ENCODE peak calls at places on chromosomes 13 and 19, in ten cellular contexts. I is fibroblast of lung, J is GM23338, R is ascending aorta, H is mucosa of descending colon, T is AG09319, Q is lower leg skin, N is fibroblast of pulmonary artery, U is A673, V is mesothelial cell of epicardium. M is an unnamed sample.

GRCh38 chr19:51027126-51027806 is 850 bp upstream of the KLK11 start:
- DNase-seq in U (no peak), N (no peak), J (no peak), H (no peak), R (no peak), Q (no peak), I (no peak), T (no peak), V (no peak), M (no peak)

GRCh38 chr13:41148421-41149283 is 16.1 kb upstream of the KBTBD6 start:
- DNase-seq in Q (no peak), U (no peak), I (no peak), R (no peak), J (no peak), V (no peak), N (no peak), T (no peak), H (no peak), M (no peak)

GRCh38 chr13:77265336-77265735 is 61.6 kb downstream of the MYCBP2 start:
- DNase-seq in U (no peak), Q (no peak), H (no peak), J (no peak), R (no peak), T (no peak), V (no peak), N (no peak), I (no peak), M (no peak)

GRCh38 chr19:8973501-8974091 is 36.6 kb downstream of the MUC16 start:
- DNase-seq in U (peak), R (no peak), N (peak), V (no peak), I (peak), Q (no peak), J (peak), T (no peak), H (peak), M (no peak)

GRCh38 chr19:21586341-21587116 is 81.1 kb downstream of the ZNF429 start:
- DNase-seq in V (no peak), Q (no peak), N (no peak), U (no peak), T (no peak), J (peak), I (no peak), H (peak), R (no peak), M (no peak)

GRCh38 chr19:14147797-14148605 is 11.6 kb upstream of the ASF1B start:
- DNase-seq in Q (peak), J (peak), N (peak), T (peak), U (peak), H (peak), R (peak), V (no peak), I (peak), M (no peak)

GRCh38 chr19:34181111-34181864 is 9.0 kb downstream of the LSM14A start:
- DNase-seq in R (no peak), I (peak), H (no peak), J (no peak), T (no peak), V (no peak), N (no peak), U (no peak), Q (no peak), M (no peak)

GRCh38 chr13:21043898-21044297 is 17.5 kb downstream of the LATS2 start:
- DNase-seq in N (peak), H (no peak), I (peak), Q (no peak), V (no peak), J (no peak), R (no peak), T (peak), U (peak), M (peak)

GRCh38 chr13:100493418-100493817 is 95.2 kb downstream of the GGACT start:
- DNase-seq in R (no peak), I (peak), T (no peak), Q (no peak), V (no peak), U (no peak), H (no peak), J (no peak), N (no peak), M (no peak)

GRCh38 chr13:85896516-85897450 is 97.6 kb upstream of the SLITRK6 start:
- DNase-seq in T (no peak), R (no peak), J (peak), I (no peak), Q (no peak), H (no peak), U (peak), N (no peak), V (no peak), M (no peak)

GRCh38 chr19:6577410-6578125 is 13.4 kb downstream of the CD70 start:
- DNase-seq in R (no peak), J (no peak), V (no peak), H (peak), U (peak), N (no peak), I (no peak), Q (no peak), T (no peak), M (no peak)

GRCh38 chr13:27372896-27373295 is 51.5 kb upstream of the GTF3A start:
- DNase-seq in U (no peak), N (peak), H (peak), I (no peak), R (no peak), J (peak), T (no peak), V (no peak), Q (no peak), M (no peak)

GRCh38 chr13:20882206-20882605 is 20.3 kb downstream of the XPO4 start:
- DNase-seq in R (no peak), N (peak), H (no peak), T (no peak), J (peak), I (peak), Q (no peak), V (no peak), U (no peak), M (no peak)

GRCh38 chr13:37954191-37954590 is 84.6 kb upstream of the TRPC4 start:
- DNase-seq in V (no peak), T (no peak), N (no peak), H (no peak), Q (no peak), J (no peak), U (no peak), R (no peak), I (no peak), M (no peak)

GRCh38 chr13:95301947-95302386 is 716 bp upstream of the ABCC4 start:
- DNase-seq in R (peak), I (no peak), N (peak), V (no peak), Q (no peak), U (peak), T (no peak), J (peak), H (no peak), M (no peak)

GRCh38 chr19:571127-571974 is 1.0 kb upstream of the BSG start:
- DNase-seq in Q (peak), J (peak), N (peak), T (no peak), U (peak), H (peak), V (peak), I (peak), R (no peak), M (no peak)

GRCh38 chr13:112624602-112625430 is 36.9 kb upstream of the TUBGCP3 start:
- DNase-seq in N (no peak), T (no peak), U (no peak), J (no peak), H (no peak), I (no peak), Q (no peak), V (no peak), R (no peak), M (no peak)

GRCh38 chr13:40983725-40984669 is 35.1 kb downstream of the ELF1 start:
- DNase-seq in R (no peak), J (no peak), Q (no peak), N (no peak), I (no peak), T (no peak), H (no peak), V (no peak), U (no peak), M (no peak)

DNA sequence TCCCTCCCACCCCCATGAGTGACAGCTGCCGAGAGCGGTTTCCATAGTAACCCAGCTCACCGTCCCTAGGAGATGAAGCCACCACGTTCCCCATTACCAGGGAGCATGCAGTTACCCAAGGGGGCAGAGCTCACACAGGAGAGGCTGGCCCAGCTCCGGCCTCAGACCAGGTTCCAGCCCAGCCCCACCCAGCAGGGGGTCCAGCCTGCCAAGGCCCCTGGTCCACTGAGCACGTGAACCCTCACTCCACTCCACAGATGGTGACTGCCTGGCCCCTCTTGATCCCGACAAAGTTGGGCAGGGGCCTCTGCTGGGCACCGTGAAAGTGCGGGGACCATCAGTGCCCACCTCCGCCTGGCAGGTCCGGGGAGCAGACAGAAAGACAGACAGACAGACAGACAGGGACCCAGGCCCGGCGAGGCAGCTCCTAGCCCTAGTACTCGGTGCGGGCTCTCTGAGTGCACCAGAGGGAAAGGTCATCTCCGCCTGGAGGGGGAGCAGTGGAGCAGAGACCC is 50.7 kb downstream of the CELF5 start:
- DNase-seq in J (peak), H (no peak), R (no peak), V (no peak), Q (no peak), U (peak), I (no peak), N (no peak), T (no peak), M (no peak)
- TF ChIP-seq CTCF in J (peak), H (no peak), R (no peak), V (no peak), Q (no peak), U (peak), I (peak), N (peak), T (peak), M (peak)

GRCh38 chr19:11141937-11142527 is 13.6 kb downstream of the SPC24 start:
- DNase-seq in I (no peak), V (no peak), J (no peak), N (no peak), R (no peak), T (no peak), H (no peak), U (no peak), Q (no peak), M (no peak)
- TF ChIP-seq CTCF in I (no peak), V (no peak), J (peak), N (no peak), R (no peak), T (no peak), H (no peak), U (no peak), Q (no peak), M (no peak)

DNA sequence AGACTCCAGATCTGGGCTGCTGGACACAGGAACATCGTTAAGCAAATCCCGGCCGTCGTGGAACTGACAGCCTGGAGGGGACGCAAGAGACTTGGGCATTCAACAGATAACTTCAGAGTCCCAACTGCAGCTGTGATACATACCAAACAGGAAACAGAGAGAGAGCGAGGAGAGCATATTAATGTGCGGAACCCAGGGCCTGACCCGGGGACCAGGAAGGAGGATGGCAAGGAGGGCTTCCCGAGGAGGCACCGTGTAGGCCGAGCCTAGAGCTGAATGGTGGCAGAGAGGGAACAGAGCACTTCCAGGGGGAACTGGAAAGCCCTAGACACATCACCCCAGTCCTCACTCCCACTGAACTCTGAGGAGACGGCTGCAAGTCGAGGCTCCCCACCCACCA is 68.1 kb downstream of the SIPA1L3 start:
- DNase-seq in T (no peak), N (no peak), V (no peak), I (no peak), R (no peak), Q (no peak), J (no peak), U (no peak), H (no peak), M (no peak)
- TF ChIP-seq CTCF in T (no peak), N (no peak), V (no peak), I (no peak), R (no peak), Q (no peak), J (no peak), U (no peak), H (no peak), M (no peak)

GRCh38 chr19:45528744-45529453 is 21.6 kb downstream of the VASP start:
- DNase-seq in U (peak), V (no peak), J (peak), T (no peak), R (no peak), I (peak), N (no peak), Q (no peak), H (peak), M (no peak)

GRCh38 chr19:45526971-45527370 is 19.7 kb downstream of the VASP start:
- DNase-seq in N (no peak), V (no peak), J (no peak), H (no peak), R (no peak), Q (no peak), I (no peak), U (no peak), T (no peak), M (no peak)

GRCh38 chr19:45526143-45526542 is 18.9 kb downstream of the VASP start:
- DNase-seq in H (peak), R (no peak), I (peak), Q (no peak), V (no peak), N (peak), T (no peak), U (peak), J (peak), M (no peak)

GRCh38 chr19:45528149-45528743 is 21.0 kb downstream of the VASP start:
- DNase-seq in T (no peak), V (no peak), I (peak), U (peak), J (peak), R (no peak), H (no peak), Q (no peak), N (peak), M (no peak)

DNA sequence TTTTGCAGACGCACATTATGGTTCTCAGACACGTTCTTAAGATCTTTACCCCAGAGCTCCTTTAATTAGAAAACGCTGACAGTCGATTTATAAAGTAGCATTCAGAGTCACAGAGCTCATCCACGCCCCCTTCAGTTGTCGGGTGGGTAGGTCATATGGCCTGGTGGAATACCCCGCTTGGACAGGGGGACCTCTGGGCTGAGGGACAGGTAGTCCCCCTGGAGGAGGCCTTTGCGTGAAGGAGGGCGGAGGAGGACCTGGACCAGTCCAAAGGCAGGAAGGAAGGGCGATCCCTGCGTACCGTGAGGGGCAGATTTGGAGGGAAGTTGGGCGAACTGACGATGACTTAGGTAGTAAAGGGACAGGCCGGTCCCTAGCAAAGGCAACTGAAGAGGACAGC is 20.5 kb downstream of the VASP start:
- DNase-seq in V (no peak), I (no peak), Q (no peak), H (no peak), R (no peak), U (peak), J (peak), T (no peak), N (no peak), M (no peak)
- TF ChIP-seq CTCF in V (no peak), I (no peak), Q (no peak), H (no peak), R (no peak), U (no peak), J (peak), T (no peak), N (no peak), M (no peak)

DNA sequence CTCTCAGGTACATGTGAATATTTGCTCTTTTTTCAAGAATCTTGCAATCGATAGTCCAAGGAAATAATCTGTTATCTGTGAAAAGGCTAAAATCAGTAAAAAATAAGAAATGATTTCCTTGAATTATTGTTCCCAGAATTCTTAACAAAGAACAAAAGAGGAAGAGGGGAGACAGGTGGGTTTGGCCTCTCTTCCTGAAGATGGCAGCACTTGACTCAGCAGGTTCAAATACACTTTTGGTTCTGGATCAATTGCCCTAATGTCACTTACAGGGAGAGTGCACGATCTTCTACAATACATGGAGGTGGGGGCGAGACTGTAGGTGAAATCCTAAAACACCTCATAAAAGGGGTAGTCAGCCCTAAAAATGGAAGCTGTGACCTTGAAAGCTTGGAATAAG is 358.7 kb downstream of the IRS2 start:
- DNase-seq in T (no peak), R (no peak), V (no peak), I (no peak), H (no peak), J (peak), U (peak), Q (no peak), N (no peak), M (no peak)
- TF ChIP-seq CTCF in T (no peak), R (no peak), V (no peak), I (no peak), H (no peak), J (peak), U (peak), Q (no peak), N (no peak), M (no peak)

M was measured in AG04449.